ENCODE peak calls at places on chromosome 3, in eight cellular contexts. K, Q, T, H, N, E, G and J are unnamed samples.
A peak's percentile ranks its signal among the peaks of the same experiment; 100 is the strongest.

GRCh38 chr3:107384428-107384827 is 7.2 kb downstream of the CCDC54 start:
- DNase-seq in N (no peak), H (no peak), E (no peak), K (no peak), T (no peak), Q (no peak), G (no peak), J (no peak)

GRCh38 chr3:86180696-86181095 is 810.3 kb downstream of the VGLL3 start:
- DNase-seq in H (no peak), N (no peak), G (no peak), E (no peak), K (no peak), Q (no peak), T (no peak), J (no peak)

GRCh38 chr3:76497636-76498035 is 542.3 kb upstream of the ROBO2 start:
- DNase-seq in G (no peak), K (peak; percentile 44), Q (no peak), N (no peak), T (no peak), H (no peak), E (no peak), J (no peak)

GRCh38 chr3:68571321-68571720 is 361.0 kb downstream of the TAFA4 start:
- DNase-seq in E (no peak), K (no peak), T (no peak), Q (no peak), N (no peak), G (no peak), H (no peak), J (no peak)

GRCh38 chr3:29478671-29479070 is 197.8 kb downstream of the RBMS3 start:
- DNase-seq in T (no peak), E (peak; percentile 10), H (no peak), G (no peak), N (no peak), K (no peak), Q (no peak), J (no peak)

GRCh38 chr3:157130138-157130880 is 29.6 kb downstream of the CCNL1 start:
- DNase-seq in E (peak; percentile 60), Q (peak; percentile 75), H (peak; percentile 39), N (no peak), T (peak; percentile 79), K (peak; percentile 66), G (peak; percentile 42), J (no peak)

GRCh38 chr3:178761024-178761423 is 224.8 kb downstream of the KCNMB2 start:
- DNase-seq in T (no peak), Q (no peak), N (no peak), K (no peak), H (no peak), G (no peak), E (no peak), J (no peak)

GRCh38 chr3:37580237-37580636 is 281.4 kb upstream of the CTDSPL start:
- DNase-seq in T (peak; percentile 20), K (no peak), G (no peak), E (no peak), N (no peak), H (no peak), Q (no peak), J (no peak)

GRCh38 chr3:8575364-8576104 is 69.1 kb downstream of the SSUH2 start:
- DNase-seq in T (peak; percentile 44), E (no peak), K (peak; percentile 68), G (no peak), Q (no peak), H (no peak), N (no peak), J (no peak)